ENCODE peak calls at places on chromosomes 16 and 17, in five cellular contexts. E is neural progenitor cell, Q is H9, N is OCI-LY7, V is fibroblast of lung. L is an unnamed sample.

GRCh38 chr16:200388-200787 is 20.1 kb downstream of the HBQ1 start:
- DNase-seq in N (no peak), V (peak; percentile 83), E (no peak), Q (no peak), L (no peak)

GRCh38 chr17:60481604-60482003 is 44.4 kb downstream of the APPBP2 start:
- DNase-seq in N (no peak), V (no peak), Q (no peak), E (no peak), L (no peak)

GRCh38 chr16:20905576-20905975 is 5.0 kb downstream of the LYRM1 start:
- DNase-seq in V (no peak), E (no peak), Q (no peak), N (no peak), L (no peak)

GRCh38 chr16:9372934-9373890 is 281.8 kb downstream of the HAPSTR1 start:
- DNase-seq in N (no peak), Q (no peak), E (peak; percentile 26), V (no peak), L (no peak)

GRCh38 chr16:67546761-67547422 is 15.4 kb upstream of the CTCF start:
- DNase-seq in Q (peak; percentile 88), V (peak; percentile 35), N (peak; percentile 90), E (peak; percentile 86), L (peak; percentile 34)

GRCh38 chr16:6541262-6541661 is 791.4 kb upstream of the RBFOX1 start:
- DNase-seq in E (no peak), V (no peak), N (no peak), Q (no peak), L (no peak)

GRCh38 chr17:46200200-46200599 is 7.0 kb upstream of the KANSL1 start:
- DNase-seq in E (no peak), Q (no peak), V (no peak), N (no peak), L (no peak)

GRCh38 chr16:87358696-87359095 is 24.9 kb downstream of the FBXO31 start:
- DNase-seq in E (no peak), Q (no peak), N (no peak), V (no peak), L (no peak)

GRCh38 chr17:80732268-80732667 is 187.6 kb downstream of the RPTOR start:
- DNase-seq in V (peak; percentile 80), N (no peak), E (peak; percentile 71), Q (no peak), L (no peak)

GRCh38 chr16:85176541-85177447 is 64.5 kb upstream of the CIBAR2 start:
- DNase-seq in Q (no peak), N (no peak), V (no peak), E (no peak), L (no peak)

GRCh38 chr17:28457890-28458289 is 15.6 kb upstream of the SLC13A2 start:
- DNase-seq in Q (no peak), V (no peak), N (no peak), E (no peak), L (no peak)

GRCh38 chr17:10316986-10317834 is 55.6 kb downstream of the MYH13 start:
- DNase-seq in Q (peak; percentile 83), V (no peak), E (peak; percentile 72), N (peak; percentile 30), L (peak; percentile 31)

GRCh38 chr16:54286330-54287017 is at the start of gene IRX3:
- DNase-seq in N (no peak), Q (peak; percentile 90), E (peak; percentile 96), V (peak; percentile 84), L (peak; percentile 66)

GRCh38 chr17:72833113-72833512 is 259.4 kb downstream of the SLC39A11 start:
- DNase-seq in Q (no peak), V (no peak), E (no peak), N (no peak), L (no peak)

GRCh38 chr17:58324409-58325288 is 3.9 kb downstream of the TSPOAP1 start:
- DNase-seq in E (peak; percentile 87), V (peak; percentile 46), Q (no peak), N (no peak), L (no peak)

GRCh38 chr16:56357291-56357764 is 68.0 kb downstream of the AMFR start:
- DNase-seq in V (peak; percentile 81), Q (peak; percentile 42), N (no peak), E (peak; percentile 29), L (no peak)

GRCh38 chr16:52731219-52731875 is 184.4 kb upstream of the TOX3 start:
- DNase-seq in N (no peak), Q (no peak), E (no peak), V (no peak), L (no peak)

GRCh38 chr16:1206326-1206725 is 18.7 kb downstream of the TPSG1 start:
- DNase-seq in E (no peak), N (no peak), V (no peak), Q (peak; percentile 41), L (no peak)

GRCh38 chr16:57204675-57205074 is 18.5 kb downstream of the RSPRY1 start:
- DNase-seq in V (no peak), N (no peak), Q (peak; percentile 45), E (peak; percentile 25), L (no peak)

GRCh38 chr17:40281663-40282062 is 6.0 kb upstream of the CDC6 start:
- DNase-seq in Q (peak; percentile 71), N (no peak), V (no peak), E (no peak), L (no peak)

GRCh38 chr16:11916524-11917285 is 949 bp upstream of the GSPT1 start:
- DNase-seq in E (no peak), V (peak; percentile 63), Q (no peak), N (no peak), L (no peak)

GRCh38 chr16:85689285-85689949 is 663 bp upstream of the GINS2 start:
- DNase-seq in E (no peak), Q (no peak), V (no peak), N (no peak), L (no peak)

GRCh38 chr17:67374329-67375053 is 2.6 kb upstream of the PITPNC1 start:
- DNase-seq in V (peak; percentile 84), E (peak; percentile 90), Q (peak; percentile 93), N (peak; percentile 89), L (peak; percentile 87)

DNA sequence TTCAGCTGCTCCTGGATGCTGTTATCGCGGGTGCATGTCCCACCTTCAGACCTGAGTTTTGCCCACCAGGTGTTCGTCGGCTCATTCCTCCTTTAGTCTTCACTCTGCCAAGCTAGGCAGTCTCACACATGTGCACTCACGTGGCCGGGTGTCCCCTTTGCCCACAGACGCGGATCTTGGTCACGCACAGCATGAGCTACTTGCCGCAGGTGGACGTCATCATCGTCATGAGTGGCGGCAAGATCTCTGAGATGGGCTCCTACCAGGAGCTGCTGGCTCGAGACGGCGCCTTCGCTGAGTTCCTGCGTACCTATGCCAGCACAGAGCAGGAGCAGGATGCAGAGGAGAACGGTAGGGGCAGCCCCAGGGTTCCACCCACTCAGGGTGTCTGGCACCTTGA is 133.1 kb downstream of the ABCC6 start:
- DNase-seq in N (no peak), E (no peak), Q (no peak), V (no peak), L (no peak)
- H2AFZ ChIP-seq in N (no peak overlapping the region), E (no peak overlapping the region), Q (no peak overlapping the region), V (no peak overlapping the region), L (no peak overlapping the region)

DNA sequence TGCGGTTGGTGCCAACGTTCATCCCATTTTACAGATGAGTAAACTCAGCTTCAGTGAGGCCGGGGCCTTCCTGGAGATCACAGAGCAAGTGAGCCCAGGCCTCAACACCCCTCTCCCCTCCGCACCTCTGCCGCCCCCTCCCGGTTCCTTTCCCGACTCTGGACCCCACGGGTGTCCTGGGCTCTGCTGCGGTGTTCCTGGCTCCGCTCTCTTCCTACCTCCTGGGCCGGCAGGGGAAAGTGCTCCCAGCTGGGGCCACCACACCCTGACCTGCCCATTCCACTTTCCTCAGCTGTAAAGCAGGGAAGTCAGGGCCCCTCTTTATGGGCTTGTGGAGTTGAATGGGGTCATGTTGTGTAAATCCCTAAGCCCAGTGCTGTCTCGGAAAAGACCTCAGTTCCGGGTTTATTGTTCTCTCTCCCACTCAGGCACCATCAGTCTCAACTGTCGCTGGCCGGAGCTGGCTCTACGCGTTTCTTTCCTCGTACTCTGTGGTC is 21.9 kb upstream of the ACSF3 start:
- DNase-seq in Q (no peak), V (no peak), E (peak; percentile 81), N (no peak), L (no peak)
- H2AFZ ChIP-seq in Q (no peak overlapping the region), V (no peak overlapping the region), E (peak overlapping the region; percentile 53), N (no peak overlapping the region), L (no peak overlapping the region)

GRCh38 chr16:78505544-78506371 is 406.3 kb downstream of the WWOX start:
- DNase-seq in Q (peak; percentile 53), N (no peak), E (no peak), V (peak; percentile 25), L (no peak)

GRCh38 chr16:78504391-78504945 is 405.0 kb downstream of the WWOX start:
- DNase-seq in N (no peak), Q (no peak), E (no peak), V (peak; percentile 0), L (no peak)

GRCh38 chr16:78503501-78504110 is 404.2 kb downstream of the WWOX start:
- DNase-seq in Q (no peak), N (peak; percentile 39), E (peak; percentile 81), V (peak; percentile 45), L (peak; percentile 7)

GRCh38 chr16:78507576-78507975 is 408.1 kb downstream of the WWOX start:
- DNase-seq in E (no peak), N (no peak), V (no peak), Q (no peak), L (no peak)

DNA sequence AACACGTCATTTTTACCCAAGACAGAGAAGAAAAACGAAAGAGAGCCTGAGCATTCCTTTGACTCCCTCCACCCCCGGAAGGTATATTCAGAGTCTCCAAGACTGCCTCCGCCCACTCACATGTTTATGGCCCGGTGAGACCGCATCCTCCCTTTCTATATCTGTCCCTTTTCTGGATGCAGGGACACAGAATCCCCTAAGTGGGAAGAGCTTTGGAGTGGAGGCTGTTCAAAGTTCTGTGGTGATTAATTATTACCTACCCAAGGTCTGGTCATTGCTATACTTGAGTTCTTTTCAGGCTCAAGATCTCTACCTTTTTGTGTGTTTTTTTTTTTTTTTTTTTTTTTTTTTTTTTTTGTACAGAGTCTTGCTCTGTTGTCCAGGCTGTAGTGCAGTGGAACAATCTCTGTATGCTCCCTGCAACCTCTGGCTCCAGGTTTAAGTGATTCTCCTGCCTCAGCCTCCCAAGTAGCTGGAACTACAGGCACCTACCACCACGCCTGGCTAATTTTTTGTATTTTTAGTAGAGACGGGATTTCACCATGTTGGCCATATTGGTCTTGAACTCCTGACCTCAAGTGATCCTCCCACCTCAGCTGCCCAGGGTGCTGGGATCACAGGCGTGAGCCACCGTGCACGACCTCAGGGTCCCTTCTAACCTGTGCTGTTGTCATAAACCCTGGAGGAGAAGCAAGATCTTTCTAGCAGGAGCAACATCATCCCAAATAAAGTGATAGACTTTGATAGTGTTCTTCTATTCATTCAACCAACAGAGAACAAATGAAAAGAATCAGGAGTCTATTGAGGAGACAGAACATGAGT is 407.1 kb downstream of the WWOX start:
- DNase-seq in Q (no peak), E (no peak), V (no peak), N (no peak), L (no peak)
- H2AFZ ChIP-seq in Q (no peak overlapping the region), E (no peak overlapping the region), V (peak overlapping the region; percentile 21), N (no peak overlapping the region), L (no peak overlapping the region)

GRCh38 chr17:8889458-8890210 is 22.2 kb upstream of the PIK3R6 start:
- DNase-seq in Q (no peak), V (no peak), E (no peak), N (no peak), L (no peak)

GRCh38 chr17:8890671-8891070 is 23.2 kb upstream of the PIK3R6 start:
- DNase-seq in N (no peak), V (no peak), Q (no peak), E (no peak), L (no peak)

GRCh38 chr17:8888704-8889302 is 21.3 kb upstream of the PIK3R6 start:
- DNase-seq in N (no peak), V (no peak), E (no peak), Q (no peak), L (no peak)

GRCh38 chr17:8885968-8886674 is 18.6 kb upstream of the PIK3R6 start:
- DNase-seq in V (no peak), E (no peak), Q (peak; percentile 84), N (no peak), L (peak; percentile 76)

GRCh38 chr17:8887834-8888703 is 20.6 kb upstream of the PIK3R6 start:
- DNase-seq in E (peak; percentile 88), V (peak; percentile 39), N (no peak), Q (peak; percentile 97), L (no peak)
- H2AFZ ChIP-seq in E (peak overlapping the region; percentile 92), V (no peak overlapping the region), N (no peak overlapping the region), Q (no peak overlapping the region), L (no peak overlapping the region)